ENCODE peak calls at places on chromosomes 11 and 22, in nine cellular contexts. One of them, this sample, is unnamed.

GRCh38 chr11:123321641-123322040 is 108.4 kb upstream of the GRAMD1B start:
- DNase-seq in spleen: no peak
- DNase-seq in HepG2: no peak
- DNase-seq in H1: no peak
- DNase-seq in heart left ventricle: no peak
- DNase-seq in sigmoid colon: no peak
- DNase-seq in suprapubic skin: no peak
- DNase-seq in gastrocnemius medialis: no peak
- DNase-seq in prostate gland: no peak
- DNase-seq in this sample: no peak

GRCh38 chr11:8811571-8811970 is 99.4 kb upstream of the AKIP1 start:
- DNase-seq in spleen: no peak
- DNase-seq in HepG2: no peak
- DNase-seq in H1: no peak
- DNase-seq in heart left ventricle: no peak
- DNase-seq in sigmoid colon: no peak
- DNase-seq in suprapubic skin: no peak
- DNase-seq in gastrocnemius medialis: no peak
- DNase-seq in prostate gland: no peak
- DNase-seq in this sample: no peak

GRCh38 chr11:66569076-66569475 is 670 bp upstream of the CTSF start:
- DNase-seq in spleen: no peak
- DNase-seq in HepG2: no peak
- DNase-seq in H1: no peak
- DNase-seq in heart left ventricle: no peak
- DNase-seq in sigmoid colon: no peak
- DNase-seq in suprapubic skin: no peak
- DNase-seq in gastrocnemius medialis: no peak
- DNase-seq in prostate gland: no peak
- DNase-seq in this sample: no peak

GRCh38 chr22:40210814-40211213 is 33.1 kb downstream of the TNRC6B start:
- DNase-seq in spleen: no peak
- DNase-seq in HepG2: no peak
- DNase-seq in H1: no peak
- DNase-seq in heart left ventricle: no peak
- DNase-seq in sigmoid colon: no peak
- DNase-seq in suprapubic skin: no peak
- DNase-seq in gastrocnemius medialis: no peak
- DNase-seq in prostate gland: no peak
- DNase-seq in this sample: no peak

GRCh38 chr11:102438311-102439062 is 14.1 kb downstream of the TMEM123 start:
- DNase-seq in spleen: no peak
- DNase-seq in HepG2: peak; percentile 19
- DNase-seq in H1: no peak
- DNase-seq in heart left ventricle: no peak
- DNase-seq in sigmoid colon: no peak
- DNase-seq in suprapubic skin: no peak
- DNase-seq in gastrocnemius medialis: no peak
- DNase-seq in prostate gland: no peak
- DNase-seq in this sample: no peak

GRCh38 chr11:76807206-76807875 is 24.2 kb downstream of the TSKU start:
- DNase-seq in spleen: peak; percentile 92
- DNase-seq in HepG2: peak; percentile 68
- DNase-seq in H1: no peak
- DNase-seq in heart left ventricle: peak; percentile 86
- DNase-seq in sigmoid colon: peak; percentile 91
- DNase-seq in suprapubic skin: peak; percentile 97
- DNase-seq in gastrocnemius medialis: peak; percentile 75
- DNase-seq in prostate gland: peak; percentile 88
- DNase-seq in this sample: peak; percentile 82

GRCh38 chr11:64858467-64859401 is 14.3 kb upstream of the CDC42BPG start:
- DNase-seq in spleen: peak; percentile 94
- DNase-seq in HepG2: no peak
- DNase-seq in H1: no peak
- DNase-seq in heart left ventricle: peak; percentile 85
- DNase-seq in sigmoid colon: peak; percentile 63
- DNase-seq in suprapubic skin: no peak
- DNase-seq in gastrocnemius medialis: peak; percentile 99
- DNase-seq in prostate gland: no peak
- DNase-seq in this sample: no peak

GRCh38 chr11:128180446-128181089 is 406.8 kb downstream of the ETS1 start:
- DNase-seq in spleen: no peak
- DNase-seq in HepG2: no peak
- DNase-seq in H1: no peak
- DNase-seq in heart left ventricle: no peak
- DNase-seq in sigmoid colon: no peak
- DNase-seq in suprapubic skin: no peak
- DNase-seq in gastrocnemius medialis: no peak
- DNase-seq in prostate gland: no peak
- DNase-seq in this sample: no peak

GRCh38 chr22:18060646-18061620 is 16.9 kb upstream of the PEX26 start:
- DNase-seq in spleen: peak; percentile 68
- DNase-seq in HepG2: peak; percentile 88
- DNase-seq in H1: no peak
- DNase-seq in heart left ventricle: no peak
- DNase-seq in sigmoid colon: no peak
- DNase-seq in suprapubic skin: no peak
- DNase-seq in gastrocnemius medialis: no peak
- DNase-seq in prostate gland: no peak
- DNase-seq in this sample: peak; percentile 62

GRCh38 chr22:25362883-25363240 is 143.4 kb downstream of the CRYBB2 start:
- DNase-seq in spleen: peak; percentile 54
- DNase-seq in HepG2: no peak
- DNase-seq in H1: no peak
- DNase-seq in heart left ventricle: peak; percentile 61
- DNase-seq in sigmoid colon: no peak
- DNase-seq in suprapubic skin: peak; percentile 64
- DNase-seq in gastrocnemius medialis: no peak
- DNase-seq in prostate gland: no peak
- DNase-seq in this sample: peak; percentile 57

GRCh38 chr11:78350101-78350645 is 67.4 kb downstream of the GAB2 start:
- DNase-seq in spleen: no peak
- DNase-seq in HepG2: no peak
- DNase-seq in H1: no peak
- DNase-seq in heart left ventricle: peak; percentile 37
- DNase-seq in sigmoid colon: peak; percentile 73
- DNase-seq in suprapubic skin: no peak
- DNase-seq in gastrocnemius medialis: no peak
- DNase-seq in prostate gland: no peak
- DNase-seq in this sample: no peak

GRCh38 chr22:25960375-25960774 is 208.9 kb upstream of the SEZ6L start:
- DNase-seq in spleen: no peak
- DNase-seq in HepG2: no peak
- DNase-seq in H1: no peak
- DNase-seq in heart left ventricle: no peak
- DNase-seq in sigmoid colon: no peak
- DNase-seq in suprapubic skin: no peak
- DNase-seq in gastrocnemius medialis: no peak
- DNase-seq in prostate gland: no peak
- DNase-seq in this sample: no peak

GRCh38 chr11:18728658-18729057 is 2.7 kb upstream of the IGSF22 start:
- DNase-seq in spleen: no peak
- DNase-seq in HepG2: no peak
- DNase-seq in H1: no peak
- DNase-seq in heart left ventricle: no peak
- DNase-seq in sigmoid colon: no peak
- DNase-seq in suprapubic skin: no peak
- DNase-seq in gastrocnemius medialis: no peak
- DNase-seq in prostate gland: no peak
- DNase-seq in this sample: no peak

GRCh38 chr11:18730020-18730419 is 4.0 kb upstream of the IGSF22 start:
- DNase-seq in spleen: no peak
- DNase-seq in HepG2: no peak
- DNase-seq in H1: no peak
- DNase-seq in heart left ventricle: no peak
- DNase-seq in sigmoid colon: no peak
- DNase-seq in suprapubic skin: no peak
- DNase-seq in gastrocnemius medialis: no peak
- DNase-seq in prostate gland: no peak
- DNase-seq in this sample: no peak

GRCh38 chr11:18726040-18726439 is at the start of gene IGSF22:
- DNase-seq in spleen: no peak
- DNase-seq in HepG2: no peak
- DNase-seq in H1: no peak
- DNase-seq in heart left ventricle: no peak
- DNase-seq in sigmoid colon: no peak
- DNase-seq in suprapubic skin: no peak
- DNase-seq in gastrocnemius medialis: no peak
- DNase-seq in prostate gland: no peak
- DNase-seq in this sample: no peak

GRCh38 chr11:18729426-18729825 is 3.4 kb upstream of the IGSF22 start:
- DNase-seq in spleen: no peak
- DNase-seq in HepG2: no peak
- DNase-seq in H1: no peak
- DNase-seq in heart left ventricle: no peak
- DNase-seq in sigmoid colon: no peak
- DNase-seq in suprapubic skin: no peak
- DNase-seq in gastrocnemius medialis: no peak
- DNase-seq in prostate gland: no peak
- DNase-seq in this sample: no peak

DNA sequence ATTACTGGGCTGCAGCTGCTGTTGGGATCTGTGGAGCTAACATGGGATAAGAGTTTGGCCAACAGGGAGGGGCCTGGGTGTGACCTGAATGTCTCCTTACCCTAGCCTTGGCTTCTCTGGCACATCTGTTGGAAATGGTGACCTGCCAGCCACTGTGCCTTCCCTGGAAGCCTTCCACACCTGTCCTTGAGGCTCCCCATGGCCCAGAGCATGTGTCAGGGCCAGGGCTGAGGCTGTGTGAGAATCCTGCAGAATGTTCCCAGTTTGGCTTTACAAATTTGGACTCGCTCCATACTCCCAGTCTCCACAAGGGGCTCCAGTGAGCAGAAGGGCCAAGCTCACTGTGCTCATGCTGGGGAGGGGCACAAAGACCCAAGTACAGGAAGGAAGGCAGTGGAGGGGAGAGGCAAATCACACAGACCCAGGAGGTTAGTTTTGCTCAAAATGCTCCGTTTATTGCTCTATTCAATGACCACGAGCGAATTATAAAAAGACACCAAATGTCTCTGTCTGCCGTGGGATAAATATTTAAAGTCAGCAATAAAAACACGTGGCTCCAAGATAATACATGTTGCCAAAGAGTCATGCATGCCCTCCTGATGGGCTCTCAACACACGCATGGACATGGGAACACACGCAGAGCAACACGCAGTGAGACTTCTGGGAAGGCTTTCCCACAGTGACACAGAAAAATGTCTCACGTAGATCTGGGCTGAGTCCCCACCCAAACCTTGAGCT is 1.7 kb upstream of the IGSF22 start:
- DNase-seq in spleen: no peak
- DNase-seq in HepG2: peak; percentile 48
- DNase-seq in H1: no peak
- DNase-seq in heart left ventricle: no peak
- DNase-seq in sigmoid colon: no peak
- DNase-seq in suprapubic skin: no peak
- DNase-seq in gastrocnemius medialis: no peak
- DNase-seq in prostate gland: no peak
- DNase-seq in this sample: no peak
- TF ChIP-seq POLR2A in spleen: no peak
- TF ChIP-seq POLR2A in HepG2: no peak
- TF ChIP-seq POLR2A in H1: no peak
- TF ChIP-seq POLR2A in heart left ventricle: no peak
- TF ChIP-seq POLR2A in sigmoid colon: no peak
- TF ChIP-seq POLR2A in suprapubic skin: no peak
- TF ChIP-seq POLR2A in gastrocnemius medialis: no peak
- TF ChIP-seq POLR2A in prostate gland: no peak
- TF ChIP-seq POLR2A in this sample: no peak

DNA sequence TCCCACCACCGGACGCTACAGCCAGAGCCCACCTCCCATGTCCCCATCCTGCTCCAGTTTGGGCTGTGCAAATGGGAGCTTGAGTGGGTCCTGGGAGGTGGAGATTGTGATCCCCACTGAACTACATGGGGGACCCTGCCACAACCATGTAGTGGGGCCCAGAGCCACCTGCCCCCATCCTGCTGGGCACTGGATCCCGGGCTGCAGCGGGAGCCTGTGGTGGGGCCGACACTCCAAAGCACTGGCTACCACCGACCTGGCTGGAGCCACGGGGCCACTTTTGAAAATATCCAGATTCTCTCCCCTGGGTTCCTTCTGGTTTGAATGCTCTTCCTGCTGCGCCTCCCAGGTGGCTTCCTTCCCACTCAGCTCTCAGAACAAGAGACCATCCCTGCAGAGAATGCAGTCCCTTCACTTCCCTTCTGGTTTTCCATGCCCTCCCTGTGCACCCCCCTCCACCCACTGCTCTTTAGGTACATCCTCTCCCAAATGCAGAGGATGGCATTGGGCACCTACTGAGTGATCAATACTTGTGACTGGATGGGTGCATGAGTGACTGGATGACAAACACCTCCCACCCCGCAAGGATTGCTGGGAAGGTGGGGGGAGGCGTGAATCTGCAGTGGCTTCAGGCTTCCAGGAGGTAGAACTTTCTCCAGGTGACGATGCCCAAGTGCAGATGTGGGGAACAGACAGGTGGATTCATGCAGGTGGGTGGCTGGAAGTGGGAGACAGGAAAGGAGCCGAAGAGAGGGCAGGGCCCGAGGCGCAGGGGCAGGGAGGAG is 846 bp upstream of the UNC93B1 start:
- DNase-seq in spleen: no peak
- DNase-seq in HepG2: no peak
- DNase-seq in H1: no peak
- DNase-seq in heart left ventricle: peak; percentile 20
- DNase-seq in sigmoid colon: no peak
- DNase-seq in suprapubic skin: no peak
- DNase-seq in gastrocnemius medialis: no peak
- DNase-seq in prostate gland: no peak
- DNase-seq in this sample: peak; percentile 40
- H3K27ac ChIP-seq in spleen: peak overlapping the region; percentile 97
- H3K27ac ChIP-seq in HepG2: no peak overlapping the region
- H3K27ac ChIP-seq in H1: no peak overlapping the region
- H3K27ac ChIP-seq in heart left ventricle: no peak overlapping the region
- H3K27ac ChIP-seq in sigmoid colon: peak overlapping the region; percentile 79
- H3K27ac ChIP-seq in suprapubic skin: no peak overlapping the region
- H3K27ac ChIP-seq in gastrocnemius medialis: no peak overlapping the region
- H3K27ac ChIP-seq in prostate gland: no peak overlapping the region
- H3K27ac ChIP-seq in this sample: no peak overlapping the region

DNA sequence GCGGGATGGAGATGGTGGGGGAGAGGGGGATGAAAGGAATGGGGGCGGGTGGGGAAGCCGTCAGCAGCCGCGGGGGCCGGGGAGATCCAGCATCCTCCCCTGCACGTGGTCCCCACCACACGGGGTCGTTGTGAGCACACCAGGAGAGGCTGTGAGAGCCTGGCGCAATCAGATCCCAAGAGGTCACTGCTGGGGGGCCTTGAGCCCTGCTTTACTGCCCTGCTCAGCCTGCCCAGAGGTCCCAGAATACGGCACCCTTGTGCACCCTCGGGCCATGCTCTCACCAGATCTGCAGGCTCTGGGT is 7.4 kb downstream of the CABP7 start:
- DNase-seq in spleen: no peak
- DNase-seq in HepG2: peak; percentile 33
- DNase-seq in H1: no peak
- DNase-seq in heart left ventricle: no peak
- DNase-seq in sigmoid colon: no peak
- DNase-seq in suprapubic skin: no peak
- DNase-seq in gastrocnemius medialis: peak; percentile 30
- DNase-seq in prostate gland: no peak
- DNase-seq in this sample: peak; percentile 59
- TF ChIP-seq CTCF in spleen: no peak
- TF ChIP-seq CTCF in HepG2: peak; percentile 79
- TF ChIP-seq CTCF in H1: peak; percentile 45
- TF ChIP-seq CTCF in heart left ventricle: no peak
- TF ChIP-seq CTCF in sigmoid colon: no peak
- TF ChIP-seq CTCF in suprapubic skin: no peak
- TF ChIP-seq CTCF in gastrocnemius medialis: peak; percentile 38
- TF ChIP-seq CTCF in prostate gland: peak; percentile 9
- TF ChIP-seq CTCF in this sample: peak; percentile 45

GRCh38 chr22:41600976-41601375 is 11.3 kb upstream of the PMM1 start:
- DNase-seq in spleen: peak; percentile 22
- DNase-seq in HepG2: no peak
- DNase-seq in H1: no peak
- DNase-seq in heart left ventricle: no peak
- DNase-seq in sigmoid colon: no peak
- DNase-seq in suprapubic skin: no peak
- DNase-seq in gastrocnemius medialis: no peak
- DNase-seq in prostate gland: no peak
- DNase-seq in this sample: no peak
- TF ChIP-seq POLR2A in spleen: no peak
- TF ChIP-seq POLR2A in HepG2: no peak
- TF ChIP-seq POLR2A in H1: no peak
- TF ChIP-seq POLR2A in heart left ventricle: no peak
- TF ChIP-seq POLR2A in sigmoid colon: no peak
- TF ChIP-seq POLR2A in suprapubic skin: no peak
- TF ChIP-seq POLR2A in gastrocnemius medialis: no peak
- TF ChIP-seq POLR2A in prostate gland: no peak
- TF ChIP-seq POLR2A in this sample: no peak

This sample was measured in right lobe of liver.